ENCODE peak calls at places on chromosomes 12 and 14, in six cellular contexts. I is lower leg skin, E is NCI-H1092, T is Right ventricle myocardium superior, U is thoracic aorta, Z is GM03348. A is an unnamed sample.

GRCh38 chr14:90453401-90453951 is 56.6 kb downstream of the CALM1 start:
- DNase-seq in E (peak; percentile 30), Z (no peak), I (peak; percentile 71), T (peak; percentile 49), U (no peak), A (peak; percentile 79)

GRCh38 chr12:109783135-109783964 is 49.8 kb downstream of the TRPV4 start:
- DNase-seq in I (no peak), T (no peak), Z (no peak), E (no peak), U (no peak), A (no peak)

GRCh38 chr14:99361596-99362220 is 89.7 kb upstream of the BCL11B start:
- DNase-seq in I (no peak), U (no peak), E (no peak), Z (no peak), T (no peak), A (no peak)

GRCh38 chr14:89232366-89233070 is 184.5 kb downstream of the FOXN3 start:
- DNase-seq in T (no peak), U (no peak), E (no peak), I (no peak), Z (no peak), A (no peak)

GRCh38 chr12:121184425-121184824 is 25.5 kb upstream of the P2RX4 start:
- DNase-seq in E (no peak), U (no peak), T (no peak), Z (no peak), I (no peak), A (no peak)

GRCh38 chr12:132529156-132529839 is 39.3 kb downstream of the FBRSL1 start:
- DNase-seq in U (no peak), Z (no peak), E (no peak), I (no peak), T (no peak), A (no peak)

GRCh38 chr14:54776361-54777001 is 126.1 kb downstream of the GCH1 start:
- DNase-seq in I (peak; percentile 87), Z (peak; percentile 79), T (peak; percentile 80), E (no peak), U (no peak), A (peak; percentile 44)

GRCh38 chr14:61476737-61477410 is 155.5 kb downstream of the PRKCH start:
- DNase-seq in E (no peak), Z (peak; percentile 31), T (no peak), U (no peak), I (peak; percentile 60), A (peak; percentile 44)

GRCh38 chr14:88481089-88481488 is 73.7 kb downstream of the PTPN21 start:
- DNase-seq in E (no peak), I (no peak), U (no peak), Z (no peak), T (no peak), A (no peak)

GRCh38 chr12:79591988-79592387 is 98.8 kb downstream of the PAWR start:
- DNase-seq in U (no peak), E (no peak), Z (no peak), I (no peak), T (no peak), A (no peak)

GRCh38 chr12:104958946-104959841 is 1.1 kb upstream of the SLC41A2 start:
- DNase-seq in I (no peak), T (no peak), Z (peak; percentile 48), U (no peak), E (no peak), A (no peak)

GRCh38 chr12:130778776-130779175 is 60.3 kb downstream of the STX2 start:
- DNase-seq in E (no peak), T (no peak), Z (no peak), I (no peak), U (no peak), A (no peak)

GRCh38 chr12:642633-643477 is 20.4 kb downstream of the NINJ2 start:
- DNase-seq in U (no peak), T (peak; percentile 89), I (peak; percentile 96), E (peak; percentile 43), Z (peak; percentile 95), A (peak; percentile 87)